ENCODE peak calls at places on chromosomes 16 and 17, in eight cellular contexts. F is mesendoderm, H is fibroblast of pulmonary artery, I is GOT3, D is psoas muscle, R is esophagus squamous epithelium, Y is activated B cell treated with CpG ODN at 0.5 μM for 24 hours, N is NCI-H1105. X is an unnamed sample.

GRCh38 chr16:69481901-69482341 is 57.5 kb downstream of the CYB5B start:
- DNase-seq in Y (no peak), H (peak; percentile 85), D (peak; percentile 97), R (no peak), I (no peak), F (peak; percentile 46), N (no peak), X (no peak)

GRCh38 chr17:65688307-65688706 is 126.9 kb upstream of the AXIN2 start:
- DNase-seq in D (no peak), I (no peak), N (no peak), H (no peak), R (no peak), Y (no peak), F (no peak), X (peak; percentile 51)

GRCh38 chr16:29922326-29922725 is 3.7 kb downstream of the KCTD13 start:
- DNase-seq in D (no peak), I (no peak), Y (no peak), N (no peak), R (no peak), H (no peak), F (no peak), X (no peak)

GRCh38 chr17:44977740-44978584 is 9.9 kb upstream of the C1QL1 start:
- DNase-seq in Y (no peak), I (no peak), R (no peak), N (no peak), H (no peak), D (no peak), F (no peak), X (no peak)

GRCh38 chr16:51839697-51840462 is 688.8 kb upstream of the SALL1 start:
- DNase-seq in R (no peak), I (no peak), D (no peak), Y (no peak), N (peak; percentile 22), F (peak; percentile 80), H (peak; percentile 33), X (no peak)

GRCh38 chr17:927611-928461 is 51.7 kb downstream of the NXN start:
- DNase-seq in N (no peak), R (no peak), D (no peak), I (no peak), H (peak; percentile 82), F (peak; percentile 94), Y (no peak), X (no peak)

GRCh38 chr16:85767569-85767968 is 16.7 kb upstream of the C16orf74 start:
- DNase-seq in I (no peak), F (peak; percentile 80), D (no peak), H (peak; percentile 81), Y (no peak), R (no peak), N (no peak), X (no peak)

GRCh38 chr16:6643083-6643686 is 689.5 kb upstream of the RBFOX1 start:
- DNase-seq in F (peak; percentile 59), I (no peak), N (peak; percentile 2), D (no peak), Y (no peak), R (no peak), H (peak; percentile 69), X (peak; percentile 18)

GRCh38 chr17:28532063-28532960 is 20.1 kb downstream of the UNC119 start:
- DNase-seq in I (no peak), R (no peak), H (no peak), N (no peak), Y (no peak), D (no peak), F (no peak), X (no peak)

GRCh38 chr16:47258874-47259461 is 115.2 kb upstream of the NETO2 start:
- DNase-seq in I (no peak), D (no peak), H (peak; percentile 44), N (peak; percentile 3), R (no peak), Y (no peak), F (peak; percentile 50), X (no peak)

GRCh38 chr16:5062051-5062450 is 3.7 kb downstream of the C16orf89 start:
- DNase-seq in D (no peak), I (no peak), R (no peak), N (no peak), Y (no peak), H (no peak), F (no peak), X (no peak)

GRCh38 chr17:68398731-68399637 is 58.3 kb downstream of the WIPI1 start:
- DNase-seq in H (peak; percentile 83), Y (peak; percentile 23), R (no peak), I (no peak), N (no peak), D (peak; percentile 75), F (peak; percentile 87), X (peak; percentile 63)

GRCh38 chr17:42167807-42168206 is 13.0 kb upstream of the RAB5C start:
- DNase-seq in H (no peak), Y (no peak), F (no peak), R (no peak), I (no peak), D (no peak), N (no peak), X (no peak)

GRCh38 chr16:89317101-89317671 is 99.7 kb downstream of the ZNF778 start:
- DNase-seq in N (no peak), I (no peak), H (no peak), F (no peak), D (no peak), Y (no peak), R (no peak), X (no peak)

GRCh38 chr16:57409870-57410585 is 5.5 kb downstream of the CCL17 start:
- DNase-seq in R (no peak), Y (no peak), N (no peak), H (no peak), D (no peak), I (no peak), F (peak; percentile 33), X (no peak)

GRCh38 chr17:72185571-72185970 is 64.8 kb downstream of the SOX9 start:
- DNase-seq in D (peak; percentile 57), H (peak; percentile 56), I (no peak), F (no peak), R (no peak), Y (no peak), N (no peak), X (no peak)

GRCh38 chr17:83053779-83054451 is 25.5 kb upstream of the METRNL start:
- DNase-seq in I (no peak), N (no peak), F (no peak), D (peak; percentile 66), H (no peak), R (no peak), Y (peak; percentile 21), X (no peak)

GRCh38 chr16:85285681-85286065 is 173.4 kb upstream of the CIBAR2 start:
- DNase-seq in N (no peak), D (no peak), I (no peak), R (no peak), F (no peak), Y (no peak), H (no peak), X (no peak)

GRCh38 chr17:39742126-39742855 is 4.6 kb downstream of the GRB7 start:
- DNase-seq in N (no peak), Y (no peak), F (no peak), H (no peak), I (no peak), D (peak; percentile 25), R (no peak), X (no peak)

GRCh38 chr16:51008037-51008436 is 143.0 kb downstream of the SALL1 start:
- DNase-seq in D (no peak), H (no peak), F (no peak), N (no peak), I (no peak), R (no peak), Y (no peak), X (no peak)

GRCh38 chr16:86946396-86946795 is 368.0 kb downstream of the FOXL1 start:
- DNase-seq in H (no peak), Y (no peak), F (peak; percentile 89), N (no peak), R (no peak), I (no peak), D (peak; percentile 32), X (no peak)

GRCh38 chr17:82400830-82401229 is 17.3 kb upstream of the HEXD start:
- DNase-seq in Y (peak; percentile 42), I (no peak), N (no peak), F (no peak), R (no peak), H (no peak), D (no peak), X (no peak)

GRCh38 chr16:25692734-25693508 is 1.2 kb downstream of the HS3ST4 start:
- DNase-seq in I (no peak), H (no peak), R (no peak), F (peak; percentile 66), N (no peak), Y (no peak), D (no peak), X (no peak)

GRCh38 chr16:84976644-84977400 is 34.5 kb downstream of the ZDHHC7 start:
- DNase-seq in R (no peak), Y (no peak), H (peak; percentile 44), F (no peak), I (no peak), D (peak; percentile 76), N (no peak), X (no peak)

GRCh38 chr17:49969134-49969759 is at the start of gene DLX4:
- DNase-seq in I (no peak), F (no peak), H (no peak), Y (no peak), N (no peak), D (no peak), R (no peak), X (no peak)

GRCh38 chr16:49058382-49058781 is 223.3 kb downstream of the CBLN1 start:
- DNase-seq in R (no peak), H (no peak), I (no peak), D (no peak), Y (no peak), F (no peak), N (peak; percentile 8), X (no peak)

GRCh38 chr16:30458561-30459394 is 13.1 kb upstream of the SEPHS2 start:
- DNase-seq in D (peak; percentile 54), F (no peak), R (no peak), H (no peak), Y (peak; percentile 69), N (no peak), I (no peak), X (no peak)

X was measured in NCI-H1930.